ENCODE peak calls at places on chromosomes 16 and 17, in five cellular contexts. One of them, this sample, is unnamed.

GRCh38 chr16:5214466-5214865 is 116.9 kb upstream of the EEF2KMT start:
- DNase-seq in AG09309: no peak
- DNase-seq in A549: no peak
- DNase-seq in neural progenitor cell: no peak
- DNase-seq in cardiac fibroblast: no peak
- DNase-seq in this sample: no peak

GRCh38 chr17:30332057-30332542 is 1.8 kb downstream of the TMIGD1 start:
- DNase-seq in cardiac fibroblast: peak; percentile 32
- DNase-seq in A549: no peak
- DNase-seq in neural progenitor cell: no peak
- DNase-seq in AG09309: no peak
- DNase-seq in this sample: peak; percentile 82

GRCh38 chr16:77304883-77305282 is 105.7 kb downstream of the SYCE1L start:
- DNase-seq in neural progenitor cell: no peak
- DNase-seq in A549: no peak
- DNase-seq in cardiac fibroblast: no peak
- DNase-seq in AG09309: no peak
- DNase-seq in this sample: no peak

GRCh38 chr17:28271431-28271830 is 47.6 kb upstream of the TMEM97 start:
- DNase-seq in AG09309: no peak
- DNase-seq in neural progenitor cell: no peak
- DNase-seq in A549: no peak
- DNase-seq in cardiac fibroblast: no peak
- DNase-seq in this sample: no peak

GRCh38 chr17:49573510-49574282 is 2.0 kb upstream of the NXPH3 start:
- DNase-seq in neural progenitor cell: no peak
- DNase-seq in A549: no peak
- DNase-seq in cardiac fibroblast: no peak
- DNase-seq in AG09309: no peak
- DNase-seq in this sample: peak; percentile 53

GRCh38 chr17:20955437-20956323 is 87.1 kb downstream of the USP22 start:
- DNase-seq in neural progenitor cell: no peak
- DNase-seq in cardiac fibroblast: peak; percentile 53
- DNase-seq in A549: no peak
- DNase-seq in AG09309: no peak
- DNase-seq in this sample: peak; percentile 77

GRCh38 chr17:46167826-46168569 is 25.2 kb downstream of the KANSL1 start:
- DNase-seq in AG09309: peak; percentile 92
- DNase-seq in neural progenitor cell: no peak
- DNase-seq in A549: no peak
- DNase-seq in cardiac fibroblast: no peak
- DNase-seq in this sample: peak; percentile 70

GRCh38 chr17:37432671-37433070 is 26.0 kb downstream of the TADA2A start:
- DNase-seq in AG09309: no peak
- DNase-seq in A549: no peak
- DNase-seq in cardiac fibroblast: no peak
- DNase-seq in neural progenitor cell: no peak
- DNase-seq in this sample: no peak

GRCh38 chr17:52242268-52242667 is 83.8 kb upstream of the CA10 start:
- DNase-seq in AG09309: no peak
- DNase-seq in A549: no peak
- DNase-seq in neural progenitor cell: no peak
- DNase-seq in cardiac fibroblast: no peak
- DNase-seq in this sample: no peak

GRCh38 chr17:77376795-77377751 is 236.3 kb downstream of the SEC14L1 start:
- DNase-seq in cardiac fibroblast: peak; percentile 90
- DNase-seq in AG09309: no peak
- DNase-seq in A549: no peak
- DNase-seq in neural progenitor cell: no peak
- DNase-seq in this sample: no peak

GRCh38 chr17:39360537-39360936 is 40.9 kb downstream of the FBXL20 start:
- DNase-seq in A549: no peak
- DNase-seq in neural progenitor cell: no peak
- DNase-seq in AG09309: no peak
- DNase-seq in cardiac fibroblast: no peak
- DNase-seq in this sample: no peak

DNA sequence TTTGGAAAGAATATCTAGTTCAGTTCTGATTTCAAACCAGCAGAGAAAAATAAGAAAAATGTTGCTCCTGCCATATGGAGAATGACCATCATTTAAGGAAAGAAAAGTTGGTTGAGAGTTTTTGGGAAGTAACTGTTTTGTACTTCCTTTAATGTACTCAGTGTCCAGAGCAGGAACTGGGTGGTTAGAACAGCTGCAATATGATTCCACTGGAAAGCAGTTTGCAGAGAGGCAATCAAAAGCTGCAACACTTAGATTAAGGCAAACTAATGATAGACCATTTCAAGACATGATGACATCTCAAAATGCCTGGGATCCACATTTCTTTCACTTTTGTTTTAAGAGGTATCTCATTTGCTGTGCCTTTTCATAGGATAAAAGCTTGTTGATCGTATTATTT is 313.3 kb upstream of the HSBP1 start:
- DNase-seq in neural progenitor cell: no peak
- DNase-seq in AG09309: no peak
- DNase-seq in A549: no peak
- DNase-seq in cardiac fibroblast: no peak
- DNase-seq in this sample: no peak
- H3K4me3 ChIP-seq in neural progenitor cell: no peak overlapping the region
- H3K4me3 ChIP-seq in AG09309: no peak overlapping the region
- H3K4me3 ChIP-seq in A549: no peak overlapping the region
- H3K4me3 ChIP-seq in cardiac fibroblast: no peak overlapping the region
- H3K4me3 ChIP-seq in this sample: no peak overlapping the region

GRCh38 chr16:10942352-10943297 is at the start of gene DEXI:
- DNase-seq in cardiac fibroblast: peak; percentile 92
- DNase-seq in neural progenitor cell: peak; percentile 95
- DNase-seq in AG09309: no peak
- DNase-seq in A549: peak; percentile 98
- DNase-seq in this sample: peak; percentile 81
- TF ChIP-seq CTCF in cardiac fibroblast: no peak
- TF ChIP-seq CTCF in neural progenitor cell: peak; percentile 14
- TF ChIP-seq CTCF in AG09309: no peak
- TF ChIP-seq CTCF in A549: no peak
- TF ChIP-seq CTCF in this sample: no peak

DNA sequence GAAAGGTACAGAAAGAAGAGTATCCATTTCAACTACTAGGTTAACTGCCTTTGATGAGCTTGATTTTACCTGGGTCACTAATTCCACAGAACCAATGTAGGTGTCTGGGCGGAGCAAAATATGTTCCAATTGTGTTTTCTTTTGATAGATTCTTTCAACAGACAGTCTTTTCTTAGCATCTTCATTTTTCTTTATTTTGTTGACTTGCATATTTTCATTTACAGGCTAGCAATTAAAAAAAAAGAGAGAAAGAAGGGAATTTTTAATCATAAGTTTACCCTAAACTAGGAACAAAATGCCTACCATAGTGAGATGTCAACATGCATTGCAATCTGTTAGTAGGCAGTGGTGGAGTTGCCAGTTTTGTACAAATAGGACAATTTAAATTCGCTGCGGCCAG is 1.0 kb downstream of the TOP2A start:
- DNase-seq in A549: no peak
- DNase-seq in cardiac fibroblast: no peak
- DNase-seq in neural progenitor cell: no peak
- DNase-seq in AG09309: no peak
- DNase-seq in this sample: no peak
- H3K4me3 ChIP-seq in A549: peak overlapping the region; percentile 68
- H3K4me3 ChIP-seq in cardiac fibroblast: peak overlapping the region; percentile 80
- H3K4me3 ChIP-seq in neural progenitor cell: peak overlapping the region; percentile 92
- H3K4me3 ChIP-seq in AG09309: peak overlapping the region; percentile 64
- H3K4me3 ChIP-seq in this sample: peak overlapping the region; percentile 98

GRCh38 chr17:43917348-43918025 is 10.2 kb upstream of the MPP2 start:
- DNase-seq in neural progenitor cell: peak; percentile 66
- DNase-seq in AG09309: no peak
- DNase-seq in cardiac fibroblast: peak; percentile 43
- DNase-seq in A549: no peak
- DNase-seq in this sample: peak; percentile 27
- TF ChIP-seq CTCF in neural progenitor cell: peak; percentile 63
- TF ChIP-seq CTCF in AG09309: peak; percentile 56
- TF ChIP-seq CTCF in cardiac fibroblast: peak; percentile 71
- TF ChIP-seq CTCF in A549: peak; percentile 25
- TF ChIP-seq CTCF in this sample: peak; percentile 50

DNA sequence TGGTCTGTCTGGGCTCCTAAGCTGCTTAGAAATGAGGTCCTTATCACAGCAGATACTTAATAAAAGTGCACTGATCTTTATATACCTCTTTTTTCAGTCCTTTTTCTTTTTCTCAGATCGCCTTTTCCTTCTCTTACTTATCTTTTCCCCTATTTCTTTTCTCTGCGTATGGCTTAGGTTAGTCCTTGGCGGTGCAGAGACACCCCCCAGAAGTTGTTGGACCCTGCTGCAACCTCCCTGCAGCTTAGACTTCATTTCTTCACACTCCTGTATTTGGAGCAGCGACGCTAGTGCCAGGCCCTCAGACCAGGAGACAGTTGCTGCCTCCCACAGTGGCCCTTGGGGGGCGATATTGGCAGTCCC is 67.6 kb downstream of the CENPV start:
- DNase-seq in neural progenitor cell: no peak
- DNase-seq in A549: no peak
- DNase-seq in AG09309: no peak
- DNase-seq in cardiac fibroblast: no peak
- DNase-seq in this sample: no peak
- H3K4me3 ChIP-seq in neural progenitor cell: no peak overlapping the region
- H3K4me3 ChIP-seq in A549: no peak overlapping the region
- H3K4me3 ChIP-seq in AG09309: no peak overlapping the region
- H3K4me3 ChIP-seq in cardiac fibroblast: no peak overlapping the region
- H3K4me3 ChIP-seq in this sample: peak overlapping the region; percentile 52

GRCh38 chr16:14315683-14316320 is 244.7 kb downstream of the MRTFB start:
- DNase-seq in A549: no peak
- DNase-seq in neural progenitor cell: no peak
- DNase-seq in AG09309: no peak
- DNase-seq in cardiac fibroblast: no peak
- DNase-seq in this sample: no peak
- TF ChIP-seq CTCF in A549: no peak
- TF ChIP-seq CTCF in neural progenitor cell: no peak
- TF ChIP-seq CTCF in AG09309: no peak
- TF ChIP-seq CTCF in cardiac fibroblast: no peak
- TF ChIP-seq CTCF in this sample: no peak